ENCODE peak calls at places on chromosomes 2 and 18, in eight cellular contexts. L is left ventricle myocardium superior; Y is Karpas-422; C is H54; O is non-pigmented ciliary epithelial cell; E is NCI-H1930; M is RWPE2; U is stimulated activated CD8-positive, alpha-beta memory T cell treated with anti-CD3 and anti-CD28 coated beads, Interleukin-2, amount 100 ng/mL, for 48 hours. P is an unnamed sample.
A peak's percentile ranks its signal among the peaks of the same experiment; 100 is the strongest.

GRCh38 chr2:31386172-31386571 is 28.4 kb downstream of the XDH start:
- DNase-seq in O (no peak), L (no peak), U (no peak), M (no peak), E (no peak), C (no peak), Y (no peak), P (no peak)

GRCh38 chr2:177314194-177314593 is 49.7 kb upstream of the NFE2L2 start:
- DNase-seq in O (peak; percentile 77), E (no peak), C (no peak), M (no peak), L (no peak), Y (no peak), U (no peak), P (no peak)

GRCh38 chr2:112081262-112081661 is 26.2 kb downstream of the TMEM87B start:
- DNase-seq in M (no peak), E (no peak), C (no peak), Y (no peak), L (no peak), O (no peak), U (no peak), P (no peak)

GRCh38 chr18:2497797-2498196 is 73.5 kb downstream of the METTL4 start:
- DNase-seq in O (no peak), U (no peak), M (no peak), L (no peak), E (no peak), Y (no peak), C (no peak), P (no peak)

GRCh38 chr2:28408764-28409599 is 16.3 kb downstream of the FOSL2 start:
- DNase-seq in Y (no peak), U (peak; percentile 65), M (peak; percentile 93), C (peak; percentile 71), L (no peak), E (no peak), O (no peak), P (no peak)

GRCh38 chr2:31213063-31213882 is 4.0 kb downstream of the CAPN14 start:
- DNase-seq in C (no peak), M (no peak), U (no peak), O (no peak), Y (no peak), E (no peak), L (no peak), P (no peak)

GRCh38 chr2:85935746-85936208 is 47.0 kb upstream of the ST3GAL5 start:
- DNase-seq in M (no peak), L (no peak), E (no peak), O (peak; percentile 75), Y (no peak), U (no peak), C (peak; percentile 54), P (no peak)

GRCh38 chr2:201909348-201909747 is 103.0 kb downstream of the CDK15 start:
- DNase-seq in O (peak; percentile 93), U (no peak), Y (no peak), C (peak; percentile 49), M (no peak), L (no peak), E (no peak), P (no peak)

GRCh38 chr18:55509631-55510372 is 78.2 kb downstream of the TCF4 start:
- DNase-seq in O (peak; percentile 90), E (no peak), M (no peak), U (no peak), L (no peak), C (no peak), Y (no peak), P (no peak)

GRCh38 chr2:218285604-218286003 is 6.7 kb downstream of the TMBIM1 start:
- DNase-seq in Y (no peak), O (no peak), U (no peak), L (peak; percentile 82), C (no peak), E (no peak), M (no peak), P (no peak)

P was measured in NCI-H1048.